ENCODE peak calls at places on chromosomes 13 and 19, in four cellular contexts. X is IMR-90, J is bronchial epithelial cell, H is upper lobe of right lung. F is an unnamed sample.

GRCh38 chr13:109256866-109257760 is 529.3 kb downstream of the IRS2 start:
- DNase-seq in X (peak; percentile 97), J (peak; percentile 100), H (no peak), F (peak; percentile 94)

GRCh38 chr13:35947315-35947714 is 183.9 kb downstream of the DCLK1 start:
- DNase-seq in H (no peak), J (no peak), X (no peak), F (no peak)

GRCh38 chr13:80299046-80299445 is 41.9 kb downstream of the SPRY2 start:
- DNase-seq in H (no peak), X (no peak), J (peak; percentile 17), F (no peak)

GRCh38 chr19:39802958-39803357 is 24.3 kb downstream of the LEUTX start:
- DNase-seq in J (no peak), X (no peak), H (no peak), F (no peak)

GRCh38 chr13:44354884-44355283 is 18.7 kb upstream of the SERP2 start:
- DNase-seq in H (no peak), X (no peak), J (no peak), F (no peak)

GRCh38 chr13:113742000-113742441 is 17.0 kb upstream of the TMEM255B start:
- DNase-seq in J (peak; percentile 59), X (peak; percentile 50), H (peak; percentile 74), F (no peak)

GRCh38 chr13:90709329-90709728 is 638.2 kb upstream of the MIR17HG start:
- DNase-seq in J (no peak), H (no peak), X (no peak), F (no peak)

GRCh38 chr13:29520671-29521070 is 74.8 kb downstream of the SLC7A1 start:
- DNase-seq in X (peak; percentile 55), H (no peak), J (peak; percentile 52), F (peak; percentile 83)

GRCh38 chr19:33391631-33392249 is 18.2 kb downstream of the CEBPG start:
- DNase-seq in J (no peak), H (no peak), X (no peak), F (no peak)

GRCh38 chr19:7013678-7014077 is 7.6 kb downstream of the MBD3L2B start:
- DNase-seq in H (no peak), X (no peak), J (peak; percentile 66), F (no peak)

GRCh38 chr19:31498781-31499180 is 149.5 kb upstream of the TSHZ3 start:
- DNase-seq in J (no peak), X (no peak), H (no peak), F (no peak)
- H3K4me3 ChIP-seq in J (no peak overlapping the region), X (no peak overlapping the region), H (no peak overlapping the region), F (no peak overlapping the region)

DNA sequence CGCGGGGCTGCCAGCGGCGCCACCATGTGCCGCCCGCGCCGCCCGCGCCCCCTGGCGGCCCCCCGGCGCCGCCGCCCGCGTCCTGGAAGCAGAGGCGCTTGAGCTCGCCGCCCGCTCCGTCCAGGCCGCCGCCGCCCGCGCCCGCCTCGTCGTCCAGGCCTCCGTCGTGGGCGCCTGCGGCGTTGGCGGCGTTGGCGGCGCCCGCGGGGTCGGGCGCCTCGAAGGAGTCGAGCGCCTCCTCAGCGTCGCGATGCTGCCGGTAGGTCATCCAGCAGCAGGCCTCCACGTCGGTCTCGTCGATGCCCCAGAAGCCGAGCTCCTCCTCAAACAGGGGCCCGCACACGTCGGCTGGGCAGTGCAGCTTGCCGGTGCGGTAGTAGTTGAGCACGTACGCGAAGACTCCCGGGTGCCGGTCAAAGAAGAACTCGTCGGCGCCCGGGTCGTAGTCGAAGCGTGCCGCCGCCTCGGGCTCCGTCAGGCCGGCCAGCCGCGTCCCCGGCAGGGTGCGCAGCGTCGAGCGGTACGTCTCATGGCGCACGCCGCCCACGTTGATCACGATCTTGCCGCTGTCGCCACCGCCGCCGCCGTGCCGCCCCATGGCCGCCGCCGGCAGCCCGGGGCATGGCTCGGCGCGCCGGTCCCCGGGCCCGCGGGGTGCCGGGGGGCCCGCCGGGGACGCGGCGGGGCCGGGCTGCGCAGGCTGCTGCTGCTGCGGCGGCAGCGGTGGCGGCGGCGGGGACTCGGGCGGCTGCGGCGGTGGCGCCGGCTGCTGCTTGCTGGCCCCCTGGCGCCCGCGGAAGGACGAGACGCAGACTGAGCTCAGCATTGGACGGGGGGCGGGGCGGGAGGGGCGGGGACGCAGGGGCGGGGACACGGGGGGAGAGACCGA is 676 bp downstream of the KCNC3 start:
- DNase-seq in X (no peak), J (no peak), H (peak; percentile 79), F (no peak)
- TF ChIP-seq CTCF in X (no peak), J (no peak), H (no peak), F (peak; percentile 5)

GRCh38 chr19:14979136-14979497 is 547 bp downstream of the SLC1A6 start:
- DNase-seq in X (no peak), H (no peak), J (no peak), F (no peak)
- H3K4me3 ChIP-seq in X (no peak overlapping the region), H (no peak overlapping the region), J (no peak overlapping the region), F (no peak overlapping the region)

DNA sequence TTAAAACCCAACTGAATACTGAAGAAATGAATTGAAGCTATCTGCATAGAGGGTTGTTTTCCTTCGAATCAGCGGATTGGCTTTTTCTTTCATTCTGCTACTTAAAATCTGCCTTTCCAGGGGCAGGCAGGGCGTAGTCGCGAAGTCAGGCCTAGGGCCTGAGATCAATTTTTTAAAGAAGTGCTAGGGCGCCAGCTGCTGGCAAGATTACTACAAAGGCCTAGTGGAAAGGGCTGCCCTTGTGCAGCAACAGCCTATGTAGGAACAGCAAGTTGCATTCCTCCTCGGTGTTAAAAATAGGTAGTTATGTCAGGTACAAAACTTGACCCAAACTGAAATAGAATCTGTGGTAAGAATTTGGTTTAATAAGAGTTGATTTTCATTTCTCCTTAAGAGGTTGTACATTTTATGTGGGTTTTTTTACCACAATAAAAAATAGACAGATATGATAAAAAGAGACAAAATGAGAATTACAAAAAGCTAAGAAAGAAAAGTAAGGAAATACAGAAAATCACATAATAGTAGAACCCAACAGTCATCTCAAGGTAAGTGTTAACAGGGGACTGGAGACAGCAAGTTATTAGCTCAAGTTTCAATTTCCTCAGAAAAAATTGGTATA is 9.5 kb upstream of the URAD start:
- DNase-seq in X (peak; percentile 28), J (peak; percentile 32), H (peak; percentile 40), F (peak; percentile 29)
- TF ChIP-seq CTCF in X (peak; percentile 52), J (peak; percentile 51), H (peak; percentile 22), F (peak; percentile 57)

GRCh38 chr19:1115646-1116420 is 12.0 kb downstream of the GPX4 start:
- DNase-seq in H (no peak), X (no peak), J (no peak), F (no peak)

GRCh38 chr19:1113986-1114483 is 10.2 kb downstream of the GPX4 start:
- DNase-seq in J (no peak), X (no peak), H (no peak), F (no peak)

GRCh38 chr19:1111641-1112253 is 8.0 kb downstream of the GPX4 start:
- DNase-seq in J (no peak), H (no peak), X (no peak), F (no peak)

GRCh38 chr19:1112254-1113208 is 8.7 kb downstream of the GPX4 start:
- DNase-seq in X (no peak), H (peak; percentile 85), J (peak; percentile 31), F (no peak)

DNA sequence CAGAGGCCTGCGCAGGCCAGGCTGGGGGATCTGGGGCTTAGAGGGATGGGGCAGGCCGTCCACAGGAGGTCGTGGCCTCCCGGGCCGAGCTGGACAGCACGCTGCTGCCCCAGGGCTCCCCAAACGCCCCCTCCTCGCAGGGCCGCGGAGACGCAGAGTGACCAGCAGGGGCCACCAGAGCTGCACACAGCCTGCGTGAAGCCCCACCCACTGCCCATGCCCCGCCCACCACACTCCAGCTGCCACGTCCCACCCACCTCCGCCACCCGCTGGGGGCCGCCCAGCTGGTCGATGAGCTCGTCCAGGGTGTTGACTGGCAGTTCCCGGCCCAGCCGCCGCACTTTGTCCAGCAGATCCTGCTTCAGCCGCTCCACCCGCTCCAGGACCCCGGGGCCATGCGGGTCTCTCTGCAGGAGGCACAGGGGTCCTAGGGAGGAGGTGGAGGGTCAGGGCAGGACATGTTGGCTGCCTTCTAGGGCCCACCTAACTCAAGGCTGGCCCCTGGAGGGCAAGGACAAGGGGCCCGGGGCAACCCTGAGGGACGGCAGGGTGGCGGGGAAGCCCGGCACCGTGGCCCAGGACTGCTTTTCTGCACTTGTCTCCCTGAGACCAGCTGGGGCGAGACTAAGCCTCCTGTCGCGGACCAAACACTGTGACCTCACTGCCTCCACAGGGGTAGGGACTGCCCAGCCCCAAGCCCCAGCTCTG is 9.6 kb downstream of the GPX4 start:
- DNase-seq in X (peak; percentile 94), J (peak; percentile 73), H (peak; percentile 97), F (peak; percentile 94)
- H3K4me3 ChIP-seq in X (no peak overlapping the region), J (no peak overlapping the region), H (peak overlapping the region; percentile 14), F (no peak overlapping the region)

F was measured in astrocyte of the spinal cord.